ENCODE peak calls at places on chromosomes 2 and 18, in five cellular contexts. One of them, this sample, is unnamed.

GRCh38 chr18:5463390-5463789 is 80.4 kb downstream of the EPB41L3 start:
- DNase-seq in A172: no peak
- DNase-seq in astrocyte of the hippocampus: peak; percentile 18
- DNase-seq in AG20443: peak; percentile 84
- DNase-seq in MCF 10A: peak; percentile 69
- DNase-seq in this sample: peak; percentile 81

GRCh38 chr18:59779979-59780378 is 82.8 kb upstream of the CCBE1 start:
- DNase-seq in MCF 10A: peak; percentile 55
- DNase-seq in astrocyte of the hippocampus: peak; percentile 60
- DNase-seq in AG20443: peak; percentile 50
- DNase-seq in A172: peak; percentile 82
- DNase-seq in this sample: peak; percentile 67

GRCh38 chr18:61199131-61199903 is 133.9 kb upstream of the CDH20 start:
- DNase-seq in astrocyte of the hippocampus: peak; percentile 56
- DNase-seq in MCF 10A: no peak
- DNase-seq in A172: no peak
- DNase-seq in AG20443: peak; percentile 42
- DNase-seq in this sample: peak; percentile 3

GRCh38 chr2:99710720-99711612 is 221.1 kb upstream of the REV1 start:
- DNase-seq in AG20443: peak; percentile 35
- DNase-seq in MCF 10A: no peak
- DNase-seq in A172: no peak
- DNase-seq in astrocyte of the hippocampus: peak; percentile 57
- DNase-seq in this sample: peak; percentile 40

GRCh38 chr2:218015831-218016521 is 13.2 kb upstream of the TNS1 start:
- DNase-seq in MCF 10A: no peak
- DNase-seq in astrocyte of the hippocampus: peak; percentile 56
- DNase-seq in A172: no peak
- DNase-seq in AG20443: no peak
- DNase-seq in this sample: no peak

GRCh38 chr18:77025831-77026363 is 106.7 kb downstream of the MBP start:
- DNase-seq in MCF 10A: no peak
- DNase-seq in A172: no peak
- DNase-seq in AG20443: no peak
- DNase-seq in astrocyte of the hippocampus: no peak
- DNase-seq in this sample: no peak

GRCh38 chr2:203383038-203383437 is 54.8 kb downstream of the ABI2 start:
- DNase-seq in astrocyte of the hippocampus: no peak
- DNase-seq in A172: no peak
- DNase-seq in MCF 10A: no peak
- DNase-seq in AG20443: no peak
- DNase-seq in this sample: no peak

GRCh38 chr2:208648368-208648767 is 241.8 kb downstream of the PTH2R start:
- DNase-seq in A172: no peak
- DNase-seq in MCF 10A: no peak
- DNase-seq in AG20443: no peak
- DNase-seq in astrocyte of the hippocampus: no peak
- DNase-seq in this sample: no peak

GRCh38 chr2:54417577-54417976 is 38.5 kb upstream of the SPTBN1 start:
- DNase-seq in A172: no peak
- DNase-seq in AG20443: no peak
- DNase-seq in astrocyte of the hippocampus: no peak
- DNase-seq in MCF 10A: no peak
- DNase-seq in this sample: no peak

GRCh38 chr18:36376361-36376760 is 78.8 kb downstream of the FHOD3 start:
- DNase-seq in AG20443: peak; percentile 75
- DNase-seq in A172: no peak
- DNase-seq in astrocyte of the hippocampus: no peak
- DNase-seq in MCF 10A: no peak
- DNase-seq in this sample: peak; percentile 78

GRCh38 chr2:226234187-226234586 is 565.4 kb downstream of the IRS1 start:
- DNase-seq in A172: no peak
- DNase-seq in MCF 10A: no peak
- DNase-seq in AG20443: no peak
- DNase-seq in astrocyte of the hippocampus: no peak
- DNase-seq in this sample: no peak

GRCh38 chr2:37189452-37190153 is 1.1 kb upstream of the SULT6B1 start:
- DNase-seq in astrocyte of the hippocampus: peak; percentile 83
- DNase-seq in A172: peak; percentile 94
- DNase-seq in AG20443: peak; percentile 86
- DNase-seq in MCF 10A: peak; percentile 95
- DNase-seq in this sample: peak; percentile 82

GRCh38 chr2:19462228-19462627 is 103.8 kb upstream of the OSR1 start:
- DNase-seq in A172: no peak
- DNase-seq in astrocyte of the hippocampus: no peak
- DNase-seq in MCF 10A: no peak
- DNase-seq in AG20443: no peak
- DNase-seq in this sample: no peak

GRCh38 chr2:79723830-79724229 is 211.0 kb downstream of the CTNNA2 start:
- DNase-seq in MCF 10A: peak; percentile 73
- DNase-seq in astrocyte of the hippocampus: peak; percentile 92
- DNase-seq in A172: peak; percentile 96
- DNase-seq in AG20443: peak; percentile 71
- DNase-seq in this sample: peak; percentile 66

This sample was measured in AG08395.